ENCODE peak calls at places on chromosomes 1 and 21, in nine cellular contexts. H is EL; Z is glomerular endothelial cell; U is GM04503; C is SJSA1; S is activated CD4-positive, alpha-beta memory T cell treated with anti-CD3 and anti-CD28 coated beads for 36 hours; T is kidney epithelial cell; B is BJ; K is cardiac fibroblast. F is an unnamed sample.

GRCh38 chr1:81553503-81553902 is 247.2 kb upstream of the ADGRL2 start:
- DNase-seq in T (no peak), Z (no peak), U (no peak), K (no peak), S (no peak), H (no peak), C (no peak), B (no peak), F (no peak)

GRCh38 chr1:151134396-151134795 is 12.0 kb downstream of the SEMA6C start:
- DNase-seq in K (no peak), Z (no peak), T (no peak), S (no peak), H (no peak), B (no peak), C (no peak), U (no peak), F (no peak)

GRCh38 chr1:224739997-224740687 is 124.0 kb downstream of the CNIH3 start:
- DNase-seq in H (no peak), C (peak), Z (no peak), K (no peak), U (no peak), B (no peak), T (no peak), S (no peak), F (no peak)

GRCh38 chr1:236997361-236997760 is 6.9 kb downstream of the MT1HL1 start:
- DNase-seq in T (no peak), C (no peak), B (no peak), K (no peak), U (no peak), S (no peak), H (no peak), Z (no peak), F (no peak)

GRCh38 chr1:205472737-205473565 is 17.1 kb upstream of the BLACAT1 start:
- DNase-seq in K (no peak), C (no peak), H (no peak), U (no peak), Z (no peak), T (no peak), B (no peak), S (no peak), F (no peak)

GRCh38 chr1:47663286-47663685 is 225.4 kb downstream of the FOXD2 start:
- DNase-seq in C (no peak), S (peak), T (no peak), K (no peak), Z (no peak), U (no peak), H (no peak), B (no peak), F (no peak)

GRCh38 chr1:117436528-117436927 is 69.3 kb downstream of the MAN1A2 start:
- DNase-seq in B (no peak), C (no peak), T (no peak), Z (no peak), H (no peak), S (no peak), K (no peak), U (no peak), F (no peak)

GRCh38 chr1:1356796-1357401 is 1.5 kb downstream of the MXRA8 start:
- DNase-seq in H (peak), U (no peak), K (no peak), T (no peak), S (no peak), C (no peak), Z (no peak), B (no peak), F (no peak)

GRCh38 chr21:16195476-16195875 is 465.7 kb downstream of the USP25 start:
- DNase-seq in H (peak), U (no peak), K (peak), Z (no peak), B (no peak), C (no peak), S (no peak), T (no peak), F (no peak)

GRCh38 chr1:147414505-147415163 is 126.7 kb upstream of the BCL9 start:
- DNase-seq in C (no peak), U (no peak), T (no peak), S (no peak), B (no peak), Z (no peak), H (no peak), K (no peak), F (no peak)

GRCh38 chr1:244435562-244436205 is 16.0 kb downstream of the ADSS2 start:
- DNase-seq in U (peak), B (no peak), Z (no peak), C (peak), S (peak), K (peak), T (no peak), H (peak), F (no peak)

GRCh38 chr1:832136-832535 is 91.6 kb upstream of the SAMD11 start:
- DNase-seq in U (no peak), K (no peak), S (no peak), B (no peak), C (no peak), Z (no peak), T (no peak), H (no peak), F (no peak)

GRCh38 chr1:155166373-155167165 is 6.5 kb downstream of the KRTCAP2 start:
- DNase-seq in Z (peak), U (no peak), K (peak), B (no peak), C (no peak), H (no peak), S (no peak), T (no peak), F (no peak)

GRCh38 chr1:52534928-52535764 is 17.7 kb downstream of the TUT4 start:
- DNase-seq in T (no peak), U (no peak), H (peak), C (no peak), K (peak), S (no peak), Z (no peak), B (no peak), F (no peak)

GRCh38 chr1:28205243-28205642 is 27.6 kb downstream of the DNAJC8 start:
- DNase-seq in Z (no peak), T (no peak), C (no peak), B (no peak), U (no peak), H (no peak), K (no peak), S (no peak), F (no peak)

GRCh38 chr1:15916417-15916816 is 59.5 kb downstream of the ZBTB17 start:
- DNase-seq in U (no peak), K (peak), T (no peak), Z (no peak), C (no peak), B (no peak), H (peak), S (peak), F (no peak)

GRCh38 chr1:209652873-209653401 is 712 bp upstream of the LAMB3 start:
- DNase-seq in K (peak), U (no peak), C (peak), S (peak), H (peak), T (peak), B (no peak), Z (no peak), F (peak)

GRCh38 chr1:221782970-221783369 is 41.1 kb upstream of the DUSP10 start:
- DNase-seq in C (no peak), T (no peak), K (no peak), Z (no peak), U (no peak), H (no peak), S (no peak), B (no peak), F (no peak)

GRCh38 chr1:216785760-216786159 is 62.5 kb upstream of the ESRRG start:
- DNase-seq in B (no peak), Z (no peak), T (no peak), K (no peak), C (no peak), S (no peak), U (no peak), H (no peak), F (no peak)

GRCh38 chr1:233341117-233341516 is 13.6 kb downstream of the MAP3K21 start:
- DNase-seq in T (no peak), B (no peak), K (no peak), Z (no peak), C (no peak), U (no peak), H (no peak), S (no peak), F (no peak)

GRCh38 chr1:208433086-208433485 is 188.9 kb upstream of the PLXNA2 start:
- DNase-seq in Z (no peak), H (peak), T (peak), S (no peak), K (no peak), C (peak), B (no peak), U (peak), F (no peak)

GRCh38 chr1:245538671-245539070 is 383.9 kb downstream of the KIF26B start:
- DNase-seq in U (no peak), T (peak), H (no peak), C (no peak), B (no peak), Z (no peak), K (peak), S (no peak), F (no peak)

GRCh38 chr1:152143147-152143845 is 15.7 kb downstream of the RPTN start:
- DNase-seq in T (no peak), K (peak), C (no peak), B (no peak), U (no peak), S (peak), Z (no peak), H (no peak), F (no peak)

GRCh38 chr1:88983791-88984552 is 8.5 kb downstream of the KYAT3 start:
- DNase-seq in K (peak), S (peak), T (no peak), B (no peak), H (peak), C (peak), U (no peak), Z (no peak), F (peak)

GRCh38 chr1:45356186-45356585 is 15.9 kb upstream of the MUTYH start:
- DNase-seq in B (no peak), K (no peak), H (no peak), U (no peak), T (no peak), C (no peak), S (no peak), Z (no peak), F (peak)

GRCh38 chr1:32151319-32151787 is 28.1 kb upstream of the TXLNA start:
- DNase-seq in C (peak), B (no peak), S (no peak), K (peak), H (peak), U (peak), Z (no peak), T (no peak), F (peak)

F was measured in NCI-H2107.